ENCODE peak calls at places on chromosomes 11 and 22, in eight cellular contexts. E, L, G, S, N, V, A and Q are unnamed samples.

GRCh38 chr11:2417856-2418705 is 17.5 kb downstream of the TSSC4 start:
- DNase-seq in E (no peak), L (no peak), G (no peak), S (no peak), N (no peak), V (no peak), A (no peak), Q (no peak)

GRCh38 chr11:1925373-1926155 is 6.1 kb downstream of the TNNT3 start:
- DNase-seq in E (no peak), L (no peak), G (no peak), S (no peak), N (no peak), V (no peak), A (no peak), Q (no peak)

GRCh38 chr11:81394324-81394723 is 1339.3 kb downstream of the FAM181B start:
- DNase-seq in E (no peak), L (no peak), G (no peak), S (no peak), N (no peak), V (no peak), A (no peak), Q (no peak)

GRCh38 chr22:22751043-22751603 is 106.7 kb downstream of the GGTLC2 start:
- DNase-seq in E (no peak), L (no peak), G (no peak), S (no peak), N (no peak), V (no peak), A (no peak), Q (no peak)

GRCh38 chr22:19723165-19723989 is at the start of gene GP1BB:
- DNase-seq in E (no peak), L (no peak), G (no peak), S (no peak), N (no peak), V (peak; percentile 34), A (no peak), Q (peak; percentile 31)

GRCh38 chr11:81010631-81011030 is 1569.8 kb upstream of the TENM4 start:
- DNase-seq in E (no peak), L (no peak), G (no peak), S (no peak), N (no peak), V (no peak), A (no peak), Q (no peak)

GRCh38 chr11:111531687-111532364 is 8.7 kb upstream of the LAYN start:
- DNase-seq in E (peak; percentile 85), L (peak; percentile 88), G (peak; percentile 92), S (no peak), N (peak; percentile 94), V (peak; percentile 95), A (peak; percentile 69), Q (peak; percentile 92)

GRCh38 chr11:112805658-112806057 is 155.6 kb upstream of the NCAM1 start:
- DNase-seq in E (no peak), L (no peak), G (no peak), S (no peak), N (no peak), V (no peak), A (no peak), Q (no peak)

GRCh38 chr11:65849771-65850216 is 8.2 kb downstream of the CFL1 start:
- DNase-seq in E (no peak), L (no peak), G (no peak), S (no peak), N (peak; percentile 24), V (no peak), A (no peak), Q (no peak)

GRCh38 chr11:27401760-27402316 is 38.8 kb upstream of the CCDC34 start:
- DNase-seq in E (no peak), L (no peak), G (no peak), S (no peak), N (no peak), V (peak; percentile 73), A (no peak), Q (no peak)

GRCh38 chr11:73962097-73962705 is 11.4 kb downstream of the DNAJB13 start:
- DNase-seq in E (no peak), L (no peak), G (no peak), S (no peak), N (no peak), V (no peak), A (no peak), Q (no peak)